ENCODE peak calls at places on chromosomes 13 and 19, in seven cellular contexts. One of them, this sample, is unnamed. For H3K9me3, the result is how much of the 10 kb centered on the place peaks cover.

GRCh38 chr13:112651750-112652511 is 37.9 kb upstream of the ATP11A start:
- DNase-seq in right lobe of liver: no peak
- DNase-seq in Peyer's patch: no peak
- DNase-seq in heart left ventricle: no peak
- DNase-seq in breast epithelium: peak
- DNase-seq in A549: no peak
- DNase-seq in ovary: no peak
- DNase-seq in this sample: no peak

GRCh38 chr13:91286317-91286716 is 61.2 kb upstream of the MIR17HG start:
- DNase-seq in right lobe of liver: no peak
- DNase-seq in Peyer's patch: no peak
- DNase-seq in heart left ventricle: no peak
- DNase-seq in breast epithelium: no peak
- DNase-seq in A549: no peak
- DNase-seq in ovary: no peak
- DNase-seq in this sample: no peak

GRCh38 chr13:23510544-23510916 is 59.7 kb upstream of the TNFRSF19 start:
- DNase-seq in right lobe of liver: no peak
- DNase-seq in Peyer's patch: no peak
- DNase-seq in heart left ventricle: no peak
- DNase-seq in breast epithelium: no peak
- DNase-seq in A549: no peak
- DNase-seq in ovary: no peak
- DNase-seq in this sample: no peak

GRCh38 chr13:85277753-85278152 is 521.5 kb downstream of the SLITRK6 start:
- DNase-seq in right lobe of liver: no peak
- DNase-seq in Peyer's patch: no peak
- DNase-seq in heart left ventricle: no peak
- DNase-seq in breast epithelium: no peak
- DNase-seq in A549: peak
- DNase-seq in ovary: no peak
- DNase-seq in this sample: no peak

GRCh38 chr13:40922437-40923040 is 96.6 kb downstream of the ELF1 start:
- DNase-seq in right lobe of liver: peak
- DNase-seq in Peyer's patch: peak
- DNase-seq in heart left ventricle: peak
- DNase-seq in breast epithelium: no peak
- DNase-seq in A549: no peak
- DNase-seq in ovary: peak
- DNase-seq in this sample: peak

GRCh38 chr13:20182231-20182846 is 10.4 kb downstream of the GJB2 start:
- DNase-seq in right lobe of liver: no peak
- DNase-seq in Peyer's patch: peak
- DNase-seq in heart left ventricle: no peak
- DNase-seq in breast epithelium: no peak
- DNase-seq in A549: peak
- DNase-seq in ovary: no peak
- DNase-seq in this sample: no peak

GRCh38 chr13:28819748-28820098 is 416 bp upstream of the MTUS2 start:
- DNase-seq in right lobe of liver: peak
- DNase-seq in Peyer's patch: no peak
- DNase-seq in heart left ventricle: peak
- DNase-seq in breast epithelium: no peak
- DNase-seq in A549: peak
- DNase-seq in ovary: peak
- DNase-seq in this sample: no peak

GRCh38 chr13:23750383-23751121 is 138.6 kb downstream of the MIPEP start:
- DNase-seq in right lobe of liver: no peak
- DNase-seq in Peyer's patch: no peak
- DNase-seq in heart left ventricle: no peak
- DNase-seq in breast epithelium: no peak
- DNase-seq in A549: no peak
- DNase-seq in ovary: no peak
- DNase-seq in this sample: no peak

GRCh38 chr13:29859971-29860370 is 9.6 kb upstream of the UBL3 start:
- DNase-seq in right lobe of liver: no peak
- DNase-seq in Peyer's patch: no peak
- DNase-seq in heart left ventricle: no peak
- DNase-seq in breast epithelium: no peak
- DNase-seq in A549: no peak
- DNase-seq in ovary: no peak
- DNase-seq in this sample: no peak

GRCh38 chr13:113742000-113742441 is 17.0 kb upstream of the TMEM255B start:
- DNase-seq in right lobe of liver: peak
- DNase-seq in Peyer's patch: peak
- DNase-seq in heart left ventricle: no peak
- DNase-seq in breast epithelium: no peak
- DNase-seq in A549: no peak
- DNase-seq in ovary: no peak
- DNase-seq in this sample: peak

GRCh38 chr13:77595166-77595810 is 59.8 kb downstream of the SCEL start:
- DNase-seq in right lobe of liver: no peak
- DNase-seq in Peyer's patch: no peak
- DNase-seq in heart left ventricle: no peak
- DNase-seq in breast epithelium: no peak
- DNase-seq in A549: no peak
- DNase-seq in ovary: no peak
- DNase-seq in this sample: no peak

GRCh38 chr19:49520705-49521319 is 7.0 kb upstream of the RCN3 start:
- DNase-seq in right lobe of liver: no peak
- DNase-seq in Peyer's patch: no peak
- DNase-seq in heart left ventricle: no peak
- DNase-seq in breast epithelium: no peak
- DNase-seq in A549: no peak
- DNase-seq in ovary: no peak
- DNase-seq in this sample: peak

GRCh38 chr13:113129921-113130750 is 7.5 kb downstream of the F10 start:
- DNase-seq in right lobe of liver: no peak
- DNase-seq in Peyer's patch: no peak
- DNase-seq in heart left ventricle: no peak
- DNase-seq in breast epithelium: peak
- DNase-seq in A549: no peak
- DNase-seq in ovary: peak
- DNase-seq in this sample: peak

GRCh38 chr19:33124207-33125098 is 7.5 kb upstream of the WDR88 start:
- DNase-seq in right lobe of liver: no peak
- DNase-seq in Peyer's patch: no peak
- DNase-seq in heart left ventricle: no peak
- DNase-seq in breast epithelium: no peak
- DNase-seq in A549: no peak
- DNase-seq in ovary: no peak
- DNase-seq in this sample: no peak

GRCh38 chr13:21675095-21676007 is 4.5 kb downstream of the FGF9 start:
- DNase-seq in right lobe of liver: no peak
- DNase-seq in Peyer's patch: peak
- DNase-seq in heart left ventricle: peak
- DNase-seq in breast epithelium: no peak
- DNase-seq in A549: no peak
- DNase-seq in ovary: peak
- DNase-seq in this sample: peak

GRCh38 chr13:29954082-29955043 is 103.9 kb upstream of the UBL3 start:
- DNase-seq in right lobe of liver: peak
- DNase-seq in Peyer's patch: peak
- DNase-seq in heart left ventricle: no peak
- DNase-seq in breast epithelium: no peak
- DNase-seq in A549: no peak
- DNase-seq in ovary: no peak
- DNase-seq in this sample: no peak

GRCh38 chr19:32373614-32374295 is 28.3 kb downstream of the ZNF507 start:
- DNase-seq in right lobe of liver: no peak
- DNase-seq in Peyer's patch: peak
- DNase-seq in heart left ventricle: peak
- DNase-seq in breast epithelium: no peak
- DNase-seq in A549: peak
- DNase-seq in ovary: no peak
- DNase-seq in this sample: no peak

GRCh38 chr19:10915511-10916091 is 12.8 kb downstream of the YIPF2 start:
- DNase-seq in right lobe of liver: no peak
- DNase-seq in Peyer's patch: no peak
- DNase-seq in heart left ventricle: peak
- DNase-seq in breast epithelium: no peak
- DNase-seq in A549: no peak
- DNase-seq in ovary: no peak
- DNase-seq in this sample: no peak

GRCh38 chr13:90526711-90527110 is 820.8 kb upstream of the MIR17HG start:
- DNase-seq in right lobe of liver: no peak
- DNase-seq in Peyer's patch: no peak
- DNase-seq in heart left ventricle: no peak
- DNase-seq in breast epithelium: no peak
- DNase-seq in A549: no peak
- DNase-seq in ovary: no peak
- DNase-seq in this sample: no peak

GRCh38 chr13:67390462-67391093 is 160.4 kb upstream of the PCDH9 start:
- DNase-seq in right lobe of liver: no peak
- DNase-seq in Peyer's patch: no peak
- DNase-seq in heart left ventricle: no peak
- DNase-seq in breast epithelium: no peak
- DNase-seq in A549: no peak
- DNase-seq in ovary: no peak
- DNase-seq in this sample: no peak

DNA sequence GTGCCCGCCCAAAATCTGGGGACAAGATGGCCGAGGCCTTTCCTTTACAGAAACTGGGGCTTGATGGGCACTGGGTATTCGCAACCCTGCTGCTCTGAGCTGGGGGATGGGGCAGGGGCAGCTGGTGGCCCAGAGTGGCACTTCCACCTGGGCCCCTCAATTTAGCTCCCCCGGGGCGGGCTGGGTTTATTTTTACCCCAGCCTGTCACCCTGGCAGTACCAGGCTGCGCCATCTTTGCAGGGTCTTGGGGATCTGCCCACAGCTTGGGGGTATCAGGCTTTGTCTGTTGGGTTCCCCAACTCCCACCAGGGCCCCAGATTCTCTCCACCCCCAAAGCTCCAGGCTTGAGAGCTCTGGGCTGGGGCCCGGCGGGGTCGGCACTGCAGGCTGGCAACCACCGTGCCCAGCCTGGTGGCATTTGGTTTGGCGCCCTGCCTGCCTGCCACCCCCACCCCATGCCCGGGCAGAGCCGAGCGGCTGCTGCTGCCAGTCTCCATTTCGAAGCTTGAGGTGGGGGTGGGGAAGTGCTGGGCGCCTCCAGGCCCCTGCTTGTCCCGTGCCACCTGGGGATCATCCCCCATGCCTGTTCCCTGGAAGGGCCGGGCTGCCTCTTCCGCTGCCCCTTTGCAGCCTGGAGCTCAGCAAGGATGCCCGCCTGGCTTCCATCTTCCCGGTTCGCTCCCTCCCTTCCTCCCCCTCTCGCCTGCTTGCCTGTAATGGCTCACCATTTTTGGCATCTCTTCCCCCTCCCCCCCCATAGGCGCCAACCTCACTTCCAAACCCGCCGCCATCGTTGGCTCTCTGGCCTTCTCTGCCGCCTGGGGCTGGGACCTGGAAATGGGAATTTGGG is 11.4 kb downstream of the NFIX start:
- DNase-seq in right lobe of liver: no peak
- DNase-seq in Peyer's patch: no peak
- DNase-seq in heart left ventricle: no peak
- DNase-seq in breast epithelium: no peak
- DNase-seq in A549: no peak
- DNase-seq in ovary: peak
- DNase-seq in this sample: no peak
- TF ChIP-seq POLR2A in right lobe of liver: no peak
- TF ChIP-seq POLR2A in Peyer's patch: no peak
- TF ChIP-seq POLR2A in heart left ventricle: no peak
- TF ChIP-seq POLR2A in breast epithelium: no peak
- TF ChIP-seq POLR2A in A549: no peak
- TF ChIP-seq POLR2A in ovary: no peak
- TF ChIP-seq POLR2A in this sample: no peak

GRCh38 chr19:50877338-50877737 is 4.1 kb downstream of the KLK2 start:
- DNase-seq in right lobe of liver: no peak
- DNase-seq in Peyer's patch: no peak
- DNase-seq in heart left ventricle: no peak
- DNase-seq in breast epithelium: no peak
- DNase-seq in A549: no peak
- DNase-seq in ovary: no peak
- DNase-seq in this sample: no peak

GRCh38 chr19:50880241-50880640 is 7.0 kb downstream of the KLK2 start:
- DNase-seq in right lobe of liver: no peak
- DNase-seq in Peyer's patch: no peak
- DNase-seq in heart left ventricle: no peak
- DNase-seq in breast epithelium: no peak
- DNase-seq in A549: no peak
- DNase-seq in ovary: no peak
- DNase-seq in this sample: no peak

GRCh38 chr19:50878851-50879250 is 5.6 kb downstream of the KLK2 start:
- DNase-seq in right lobe of liver: no peak
- DNase-seq in Peyer's patch: no peak
- DNase-seq in heart left ventricle: no peak
- DNase-seq in breast epithelium: no peak
- DNase-seq in A549: no peak
- DNase-seq in ovary: no peak
- DNase-seq in this sample: no peak

DNA sequence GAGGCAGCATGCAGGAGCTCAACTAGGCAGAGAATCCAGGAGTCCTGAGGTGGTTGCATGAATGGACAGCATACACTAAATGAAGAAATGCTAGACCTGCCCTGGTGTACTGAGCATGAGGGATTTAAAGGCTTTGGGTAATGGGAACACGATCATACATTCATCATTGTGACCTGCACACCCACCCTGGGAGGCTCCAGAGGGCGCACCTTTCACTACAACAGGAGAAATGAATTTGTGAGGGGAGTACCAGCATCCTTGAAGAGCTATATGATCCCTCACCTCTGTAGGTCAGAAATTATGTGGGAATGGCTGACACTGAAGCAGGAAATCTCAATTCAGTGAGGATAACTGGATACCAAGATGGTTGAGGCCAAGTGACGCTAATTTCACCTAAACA is 8.9 kb downstream of the KLK2 start:
- DNase-seq in right lobe of liver: no peak
- DNase-seq in Peyer's patch: no peak
- DNase-seq in heart left ventricle: no peak
- DNase-seq in breast epithelium: no peak
- DNase-seq in A549: no peak
- DNase-seq in ovary: no peak
- DNase-seq in this sample: no peak
- H3K9me3 ChIP-seq in right lobe of liver: under half
- H3K9me3 ChIP-seq in Peyer's patch: under half
- H3K9me3 ChIP-seq in heart left ventricle: under half
- H3K9me3 ChIP-seq in breast epithelium: under half
- H3K9me3 ChIP-seq in A549: under half
- H3K9me3 ChIP-seq in ovary: under half
- H3K9me3 ChIP-seq in this sample: under half

DNA sequence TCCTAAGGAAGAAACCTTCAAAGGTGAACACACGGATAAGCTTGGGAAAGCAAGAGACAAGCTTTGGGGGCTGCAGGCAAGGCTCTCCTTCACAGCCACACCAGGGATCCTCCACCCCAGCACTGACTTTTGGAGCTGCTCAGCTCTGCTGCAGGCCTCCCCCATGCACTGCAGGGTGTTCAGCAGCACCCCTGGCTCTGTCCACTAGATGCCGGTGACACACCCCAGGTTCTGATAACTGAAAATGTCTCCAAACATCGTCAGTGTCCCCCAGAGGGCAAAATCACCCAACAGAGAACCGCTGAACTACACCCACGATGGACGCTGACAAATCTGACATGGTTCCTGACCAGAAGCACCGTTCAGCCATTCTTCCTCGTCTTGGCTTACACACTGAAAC is 90.5 kb downstream of the STK24 start:
- DNase-seq in right lobe of liver: no peak
- DNase-seq in Peyer's patch: no peak
- DNase-seq in heart left ventricle: no peak
- DNase-seq in breast epithelium: no peak
- DNase-seq in A549: no peak
- DNase-seq in ovary: no peak
- DNase-seq in this sample: no peak
- TF ChIP-seq CTCF in right lobe of liver: no peak
- TF ChIP-seq CTCF in Peyer's patch: no peak
- TF ChIP-seq CTCF in heart left ventricle: no peak
- TF ChIP-seq CTCF in breast epithelium: no peak
- TF ChIP-seq CTCF in A549: no peak
- TF ChIP-seq CTCF in ovary: no peak
- TF ChIP-seq CTCF in this sample: no peak

GRCh38 chr19:46849610-46850009 is 1.0 kb downstream of the AP2S1 start:
- DNase-seq in right lobe of liver: no peak
- DNase-seq in Peyer's patch: peak
- DNase-seq in heart left ventricle: no peak
- DNase-seq in breast epithelium: peak
- DNase-seq in A549: no peak
- DNase-seq in ovary: no peak
- DNase-seq in this sample: peak
- TF ChIP-seq POLR2A in right lobe of liver: no peak
- TF ChIP-seq POLR2A in Peyer's patch: no peak
- TF ChIP-seq POLR2A in heart left ventricle: no peak
- TF ChIP-seq POLR2A in breast epithelium: no peak
- TF ChIP-seq POLR2A in A549: no peak
- TF ChIP-seq POLR2A in ovary: no peak
- TF ChIP-seq POLR2A in this sample: no peak